ENCODE peak calls at places on chromosomes 12 and 14, in seven cellular contexts. One of them, this sample, is unnamed.

GRCh38 chr12:110001596-110001995 is 2.4 kb downstream of the ANKRD13A start:
- DNase-seq in K562: no peak
- DNase-seq in HepG2: no peak
- DNase-seq in H1: no peak
- DNase-seq in GM12891: no peak
- DNase-seq in GM12878: no peak
- DNase-seq in SK-N-SH: no peak
- DNase-seq in this sample: no peak

GRCh38 chr12:30945443-30946164 is 19.1 kb downstream of the TSPAN11 start:
- DNase-seq in GM12878: no peak
- DNase-seq in GM12891: no peak
- DNase-seq in HepG2: no peak
- DNase-seq in K562: no peak
- DNase-seq in H1: no peak
- DNase-seq in SK-N-SH: no peak
- DNase-seq in this sample: no peak

GRCh38 chr12:6069452-6070093 is 54.9 kb downstream of the VWF start:
- DNase-seq in GM12878: no peak
- DNase-seq in HepG2: no peak
- DNase-seq in K562: peak
- DNase-seq in SK-N-SH: no peak
- DNase-seq in H1: no peak
- DNase-seq in GM12891: no peak
- DNase-seq in this sample: no peak

GRCh38 chr12:67145692-67146091 is 123.5 kb upstream of the CAND1 start:
- DNase-seq in GM12878: no peak
- DNase-seq in HepG2: no peak
- DNase-seq in H1: no peak
- DNase-seq in GM12891: no peak
- DNase-seq in K562: no peak
- DNase-seq in SK-N-SH: no peak
- DNase-seq in this sample: no peak

GRCh38 chr12:131831021-131831571 is 2.9 kb downstream of the MMP17 start:
- DNase-seq in SK-N-SH: no peak
- DNase-seq in GM12891: no peak
- DNase-seq in GM12878: no peak
- DNase-seq in HepG2: no peak
- DNase-seq in H1: no peak
- DNase-seq in K562: no peak
- DNase-seq in this sample: no peak

GRCh38 chr14:89544636-89545301 is 127.7 kb upstream of the FOXN3 start:
- DNase-seq in HepG2: peak
- DNase-seq in SK-N-SH: no peak
- DNase-seq in K562: no peak
- DNase-seq in GM12891: no peak
- DNase-seq in H1: no peak
- DNase-seq in GM12878: no peak
- DNase-seq in this sample: no peak

GRCh38 chr14:37275963-37276362 is 78.2 kb downstream of the MIPOL1 start:
- DNase-seq in GM12878: no peak
- DNase-seq in HepG2: no peak
- DNase-seq in SK-N-SH: no peak
- DNase-seq in K562: no peak
- DNase-seq in GM12891: no peak
- DNase-seq in H1: no peak
- DNase-seq in this sample: no peak

GRCh38 chr14:20477211-20477876 is 8.1 kb downstream of the PNP start:
- DNase-seq in K562: peak
- DNase-seq in SK-N-SH: peak
- DNase-seq in GM12878: no peak
- DNase-seq in GM12891: no peak
- DNase-seq in H1: no peak
- DNase-seq in HepG2: no peak
- DNase-seq in this sample: no peak

GRCh38 chr12:12645485-12645884 is 33.8 kb downstream of the CREBL2 start:
- DNase-seq in HepG2: peak
- DNase-seq in GM12891: no peak
- DNase-seq in SK-N-SH: peak
- DNase-seq in K562: peak
- DNase-seq in H1: no peak
- DNase-seq in GM12878: no peak
- DNase-seq in this sample: no peak

GRCh38 chr14:93870377-93870776 is 56.8 kb upstream of the FAM181A start:
- DNase-seq in GM12878: no peak
- DNase-seq in GM12891: no peak
- DNase-seq in SK-N-SH: no peak
- DNase-seq in HepG2: no peak
- DNase-seq in K562: no peak
- DNase-seq in H1: no peak
- DNase-seq in this sample: no peak

GRCh38 chr12:31928246-31929139 is 30.7 kb upstream of the RESF1 start:
- DNase-seq in K562: no peak
- DNase-seq in GM12878: no peak
- DNase-seq in HepG2: no peak
- DNase-seq in SK-N-SH: no peak
- DNase-seq in GM12891: no peak
- DNase-seq in H1: no peak
- DNase-seq in this sample: no peak

GRCh38 chr12:61808856-61809255 is 451.3 kb upstream of the USP15 start:
- DNase-seq in GM12891: no peak
- DNase-seq in HepG2: no peak
- DNase-seq in SK-N-SH: no peak
- DNase-seq in K562: no peak
- DNase-seq in GM12878: no peak
- DNase-seq in H1: no peak
- DNase-seq in this sample: no peak

GRCh38 chr12:33438890-33439586 is 581 bp downstream of the SYT10 start:
- DNase-seq in HepG2: no peak
- DNase-seq in GM12878: no peak
- DNase-seq in K562: peak
- DNase-seq in H1: peak
- DNase-seq in GM12891: peak
- DNase-seq in SK-N-SH: peak
- DNase-seq in this sample: peak

GRCh38 chr12:12182926-12183325 is 83.9 kb downstream of the LRP6 start:
- DNase-seq in K562: peak
- DNase-seq in GM12878: no peak
- DNase-seq in SK-N-SH: no peak
- DNase-seq in H1: no peak
- DNase-seq in GM12891: no peak
- DNase-seq in HepG2: no peak
- DNase-seq in this sample: no peak

GRCh38 chr14:105980224-105980623 is 453.8 kb downstream of the TMEM121 start:
- DNase-seq in HepG2: no peak
- DNase-seq in GM12878: no peak
- DNase-seq in K562: no peak
- DNase-seq in H1: no peak
- DNase-seq in GM12891: no peak
- DNase-seq in SK-N-SH: no peak
- DNase-seq in this sample: no peak

GRCh38 chr14:90454041-90455000 is 57.5 kb downstream of the CALM1 start:
- DNase-seq in H1: peak
- DNase-seq in K562: peak
- DNase-seq in HepG2: peak
- DNase-seq in SK-N-SH: peak
- DNase-seq in GM12891: no peak
- DNase-seq in GM12878: no peak
- DNase-seq in this sample: no peak

GRCh38 chr14:94679106-94679819 is 67.1 kb downstream of the SERPINA3 start:
- DNase-seq in GM12891: no peak
- DNase-seq in H1: no peak
- DNase-seq in HepG2: no peak
- DNase-seq in SK-N-SH: no peak
- DNase-seq in GM12878: no peak
- DNase-seq in K562: no peak
- DNase-seq in this sample: no peak

GRCh38 chr12:6603095-6603567 is 4.0 kb downstream of the CHD4 start:
- DNase-seq in GM12878: no peak
- DNase-seq in HepG2: no peak
- DNase-seq in GM12891: no peak
- DNase-seq in SK-N-SH: peak
- DNase-seq in H1: no peak
- DNase-seq in K562: no peak
- DNase-seq in this sample: no peak

GRCh38 chr14:22549981-22550670 is 38.9 kb downstream of the DAD1 start:
- DNase-seq in GM12891: no peak
- DNase-seq in SK-N-SH: no peak
- DNase-seq in K562: no peak
- DNase-seq in H1: no peak
- DNase-seq in GM12878: peak
- DNase-seq in HepG2: no peak
- DNase-seq in this sample: peak

GRCh38 chr12:49789992-49790391 is 38.2 kb downstream of the NCKAP5L start:
- DNase-seq in SK-N-SH: no peak
- DNase-seq in K562: no peak
- DNase-seq in H1: no peak
- DNase-seq in HepG2: peak
- DNase-seq in GM12878: no peak
- DNase-seq in GM12891: no peak
- DNase-seq in this sample: no peak

GRCh38 chr12:4121506-4122020 is 152.0 kb upstream of the CCND2 start:
- DNase-seq in HepG2: no peak
- DNase-seq in GM12878: no peak
- DNase-seq in SK-N-SH: no peak
- DNase-seq in K562: no peak
- DNase-seq in GM12891: no peak
- DNase-seq in H1: peak
- DNase-seq in this sample: no peak

GRCh38 chr12:106774808-106775524 is 484 bp downstream of the RIC8B start:
- DNase-seq in HepG2: no peak
- DNase-seq in K562: no peak
- DNase-seq in GM12891: peak
- DNase-seq in H1: no peak
- DNase-seq in SK-N-SH: peak
- DNase-seq in GM12878: no peak
- DNase-seq in this sample: peak

GRCh38 chr12:90938451-90938850 is 16.5 kb downstream of the CCER1 start:
- DNase-seq in H1: no peak
- DNase-seq in HepG2: no peak
- DNase-seq in GM12878: no peak
- DNase-seq in SK-N-SH: no peak
- DNase-seq in K562: no peak
- DNase-seq in GM12891: no peak
- DNase-seq in this sample: no peak

GRCh38 chr12:452667-453210 is 7.0 kb upstream of the B4GALNT3 start:
- DNase-seq in GM12891: peak
- DNase-seq in GM12878: no peak
- DNase-seq in K562: peak
- DNase-seq in HepG2: no peak
- DNase-seq in H1: peak
- DNase-seq in SK-N-SH: no peak
- DNase-seq in this sample: peak

GRCh38 chr14:22580604-22581003 is 8.4 kb downstream of the DAD1 start:
- DNase-seq in HepG2: no peak
- DNase-seq in K562: no peak
- DNase-seq in GM12878: no peak
- DNase-seq in GM12891: no peak
- DNase-seq in SK-N-SH: no peak
- DNase-seq in H1: no peak
- DNase-seq in this sample: no peak

GRCh38 chr14:99548285-99548684 is 55.7 kb downstream of the CCDC85C start:
- DNase-seq in GM12878: no peak
- DNase-seq in GM12891: no peak
- DNase-seq in K562: no peak
- DNase-seq in H1: no peak
- DNase-seq in SK-N-SH: no peak
- DNase-seq in HepG2: no peak
- DNase-seq in this sample: no peak

GRCh38 chr14:99790978-99791376 is 2.2 kb upstream of the EML1 start:
- DNase-seq in SK-N-SH: no peak
- DNase-seq in H1: no peak
- DNase-seq in GM12891: no peak
- DNase-seq in HepG2: no peak
- DNase-seq in K562: no peak
- DNase-seq in GM12878: no peak
- DNase-seq in this sample: no peak

GRCh38 chr14:75333523-75334190 is 55.0 kb downstream of the FOS start:
- DNase-seq in GM12878: no peak
- DNase-seq in GM12891: no peak
- DNase-seq in K562: no peak
- DNase-seq in HepG2: no peak
- DNase-seq in H1: no peak
- DNase-seq in SK-N-SH: no peak
- DNase-seq in this sample: peak

GRCh38 chr14:54813081-54813480 is 89.5 kb downstream of the GCH1 start:
- DNase-seq in H1: no peak
- DNase-seq in SK-N-SH: no peak
- DNase-seq in GM12878: no peak
- DNase-seq in K562: no peak
- DNase-seq in GM12891: no peak
- DNase-seq in HepG2: no peak
- DNase-seq in this sample: no peak

GRCh38 chr12:46554461-46554860 is 181.9 kb upstream of the SLC38A2 start:
- DNase-seq in GM12878: no peak
- DNase-seq in HepG2: no peak
- DNase-seq in K562: no peak
- DNase-seq in H1: no peak
- DNase-seq in GM12891: no peak
- DNase-seq in SK-N-SH: no peak
- DNase-seq in this sample: no peak

GRCh38 chr14:59739794-59740193 is 130.8 kb downstream of the RTN1 start:
- DNase-seq in SK-N-SH: no peak
- DNase-seq in K562: no peak
- DNase-seq in GM12891: no peak
- DNase-seq in H1: no peak
- DNase-seq in GM12878: no peak
- DNase-seq in HepG2: no peak
- DNase-seq in this sample: no peak
- TF ChIP-seq POLR2AphosphoS5 in SK-N-SH: no peak
- TF ChIP-seq POLR2AphosphoS5 in K562: no peak
- TF ChIP-seq POLR2AphosphoS5 in GM12891: no peak
- TF ChIP-seq POLR2AphosphoS5 in H1: no peak
- TF ChIP-seq POLR2AphosphoS5 in GM12878: no peak
- TF ChIP-seq POLR2AphosphoS5 in HepG2: no peak
- TF ChIP-seq POLR2AphosphoS5 in this sample: no peak

GRCh38 chr12:1920436-1920835 is 2.0 kb upstream of the CACNA2D4 start:
- DNase-seq in SK-N-SH: no peak
- DNase-seq in K562: no peak
- DNase-seq in GM12878: no peak
- DNase-seq in GM12891: no peak
- DNase-seq in H1: no peak
- DNase-seq in HepG2: no peak
- DNase-seq in this sample: no peak
- TF ChIP-seq TAF1 in SK-N-SH: no peak
- TF ChIP-seq TAF1 in K562: no peak
- TF ChIP-seq TAF1 in GM12878: no peak
- TF ChIP-seq TAF1 in GM12891: no peak
- TF ChIP-seq TAF1 in H1: no peak
- TF ChIP-seq TAF1 in HepG2: no peak
- TF ChIP-seq TAF1 in this sample: no peak

GRCh38 chr12:9039397-9039977 is 50.1 kb downstream of the KLRG1 start:
- DNase-seq in SK-N-SH: peak
- DNase-seq in GM12891: peak
- DNase-seq in K562: peak
- DNase-seq in H1: no peak
- DNase-seq in HepG2: peak
- DNase-seq in GM12878: no peak
- DNase-seq in this sample: no peak
- TF ChIP-seq POLR2AphosphoS5 in SK-N-SH: no peak
- TF ChIP-seq POLR2AphosphoS5 in GM12891: no peak
- TF ChIP-seq POLR2AphosphoS5 in K562: no peak
- TF ChIP-seq POLR2AphosphoS5 in H1: no peak
- TF ChIP-seq POLR2AphosphoS5 in HepG2: no peak
- TF ChIP-seq POLR2AphosphoS5 in GM12878: no peak
- TF ChIP-seq POLR2AphosphoS5 in this sample: no peak

GRCh38 chr12:124681779-124682391 is 114.5 kb upstream of the NCOR2 start:
- DNase-seq in GM12891: no peak
- DNase-seq in K562: no peak
- DNase-seq in GM12878: no peak
- DNase-seq in HepG2: peak
- DNase-seq in SK-N-SH: no peak
- DNase-seq in H1: no peak
- DNase-seq in this sample: no peak
- TF ChIP-seq TAF1 in GM12891: no peak
- TF ChIP-seq TAF1 in K562: no peak
- TF ChIP-seq TAF1 in GM12878: no peak
- TF ChIP-seq TAF1 in HepG2: no peak
- TF ChIP-seq TAF1 in SK-N-SH: no peak
- TF ChIP-seq TAF1 in H1: no peak
- TF ChIP-seq TAF1 in this sample: no peak

This sample was measured in GM12892.